ENCODE peak calls at places on chromosomes 12 and 14, in nine cellular contexts. Z, X, L, Y, K, V, W, O and E are unnamed samples.

GRCh38 chr14:95389471-95390011 is 69.8 kb upstream of the CLMN start:
- DNase-seq in Y (no peak), O (no peak), W (no peak), X (no peak), K (no peak), Z (no peak), L (no peak), V (no peak), E (no peak)

GRCh38 chr14:52949711-52950409 is 990 bp downstream of the FERMT2 start:
- DNase-seq in W (no peak), O (no peak), Y (peak), Z (peak), V (peak), K (no peak), X (peak), L (peak), E (no peak)

GRCh38 chr14:102362084-102362483 is 606 bp downstream of the CINP start:
- DNase-seq in Y (no peak), W (no peak), O (peak), K (no peak), L (peak), X (no peak), V (no peak), Z (no peak), E (peak)

GRCh38 chr12:47362131-47362686 is 282.4 kb upstream of the AMIGO2 start:
- DNase-seq in W (no peak), X (no peak), Z (no peak), V (no peak), O (no peak), K (no peak), L (no peak), Y (no peak), E (no peak)

GRCh38 chr12:53102883-53103807 is at the start of gene SOAT2:
- DNase-seq in Y (peak), X (no peak), W (no peak), L (no peak), K (no peak), Z (no peak), O (peak), V (no peak), E (no peak)

GRCh38 chr12:109357032-109357431 is 9.3 kb downstream of the MYO1H start:
- DNase-seq in K (no peak), Y (no peak), X (no peak), Z (no peak), W (no peak), O (no peak), V (no peak), L (no peak), E (no peak)

GRCh38 chr14:102764220-102764671 is 13.0 kb upstream of the TRAF3 start:
- DNase-seq in X (no peak), K (no peak), L (no peak), Z (no peak), Y (no peak), O (no peak), W (no peak), V (no peak), E (peak)

GRCh38 chr14:73290279-73290678 is 53.0 kb downstream of the PAPLN start:
- DNase-seq in Z (no peak), Y (no peak), W (no peak), O (no peak), V (no peak), K (no peak), L (no peak), X (no peak), E (peak)

GRCh38 chr12:84512751-84513150 is 399.8 kb downstream of the SLC6A15 start:
- DNase-seq in W (no peak), Y (no peak), X (no peak), K (no peak), V (no peak), O (no peak), Z (no peak), L (no peak), E (no peak)

GRCh38 chr12:104846056-104846762 is 111.9 kb downstream of the SLC41A2 start:
- DNase-seq in O (no peak), V (no peak), Y (no peak), K (no peak), W (no peak), X (no peak), L (peak), Z (no peak), E (no peak)

GRCh38 chr12:57280234-57281062 is 29.5 kb upstream of the STAC3 start:
- DNase-seq in K (peak), Z (peak), V (no peak), L (peak), Y (peak), W (peak), X (no peak), O (peak), E (peak)

GRCh38 chr12:108629824-108630476 is 3.7 kb downstream of the SELPLG start:
- DNase-seq in Y (peak), Z (no peak), L (peak), X (no peak), K (peak), V (peak), O (peak), W (no peak), E (no peak)

GRCh38 chr14:29216316-29216715 is 449.7 kb downstream of the FOXG1 start:
- DNase-seq in Y (no peak), Z (no peak), X (no peak), W (no peak), L (no peak), V (no peak), K (no peak), O (no peak), E (no peak)

GRCh38 chr12:115396567-115396966 is 712.6 kb upstream of the TBX3 start:
- DNase-seq in O (no peak), W (no peak), Z (no peak), K (no peak), Y (no peak), X (no peak), L (no peak), V (no peak), E (no peak)

GRCh38 chr12:75641031-75641780 is 129.8 kb upstream of the KRR1 start:
- DNase-seq in K (no peak), V (no peak), W (peak), X (no peak), Y (peak), L (peak), O (peak), Z (peak), E (peak)

GRCh38 chr14:45252356-45253069 is 489 bp downstream of the MIS18BP1 start:
- DNase-seq in W (no peak), Y (no peak), Z (peak), X (no peak), L (peak), O (no peak), V (no peak), K (no peak), E (no peak)

GRCh38 chr12:102480401-102480800 is at the start of gene IGF1:
- DNase-seq in K (no peak), X (no peak), Y (no peak), L (peak), O (no peak), Z (peak), W (peak), V (no peak), E (no peak)